ENCODE peak calls at places on chromosomes 11 and 22, in four cellular contexts. H, X, I and S are unnamed samples.
A peak's percentile ranks its signal among the peaks of the same experiment; 100 is the strongest.

GRCh38 chr11:134038897-134039470 is 29.9 kb upstream of the JAM3 start:
- DNase-seq in X (no peak), I (no peak), H (no peak), S (no peak)

GRCh38 chr11:64372802-64373597 is 14.0 kb downstream of the RPS6KA4 start:
- DNase-seq in X (no peak), I (no peak), H (no peak), S (no peak)

GRCh38 chr11:128334311-128335044 is 252.9 kb downstream of the ETS1 start:
- DNase-seq in X (no peak), I (no peak), H (no peak), S (no peak)

GRCh38 chr11:36622431-36623136 is 24.5 kb upstream of the RAG2 start:
- DNase-seq in X (peak; percentile 14), H (no peak), I (no peak), S (peak; percentile 13)

GRCh38 chr11:57501951-57502350 is 13.6 kb downstream of the SLC43A1 start:
- DNase-seq in I (no peak), H (no peak), X (no peak), S (no peak)

GRCh38 chr22:50221410-50222300 is 20.8 kb downstream of the SELENOO start:
- DNase-seq in H (no peak), I (no peak), X (no peak), S (no peak)

GRCh38 chr11:66904055-66904454 is 47.2 kb downstream of the LRFN4 start:
- DNase-seq in X (no peak), H (no peak), I (no peak), S (no peak)

GRCh38 chr11:6321356-6321755 is 1.1 kb upstream of the CAVIN3 start:
- DNase-seq in X (peak; percentile 17), I (no peak), H (no peak), S (no peak)

GRCh38 chr22:37627545-37627944 is 11.9 kb upstream of the SH3BP1 start:
- DNase-seq in I (no peak), H (peak; percentile 34), X (no peak), S (no peak)

GRCh38 chr11:10599388-10600175 is 31.1 kb upstream of the LYVE1 start:
- DNase-seq in I (no peak), X (no peak), H (no peak), S (no peak)

GRCh38 chr11:64121637-64122410 is 44.1 kb downstream of the MACROD1 start:
- DNase-seq in X (peak; percentile 24), H (no peak), I (no peak), S (peak; percentile 86)

GRCh38 chr11:124725719-124726105 is 14.0 kb upstream of the NRGN start:
- DNase-seq in X (peak; percentile 17), H (peak; percentile 52), I (no peak), S (no peak)

GRCh38 chr22:17972385-17973181 is 51.8 kb downstream of the MICAL3 start:
- DNase-seq in X (peak; percentile 47), H (no peak), I (no peak), S (peak; percentile 56)

GRCh38 chr22:44622147-44622427 is 79.9 kb upstream of the PRR5 start:
- DNase-seq in I (no peak), H (no peak), X (no peak), S (no peak)

GRCh38 chr11:122791836-122792235 is 46.5 kb upstream of the CRTAM start:
- DNase-seq in X (peak; percentile 80), I (no peak), H (no peak), S (no peak)

GRCh38 chr11:128690746-128691091 is 3.2 kb upstream of the FLI1 start:
- DNase-seq in I (no peak), X (no peak), H (no peak), S (no peak)

GRCh38 chr11:17230867-17231851 is 23.4 kb upstream of the PIK3C2A start:
- DNase-seq in X (no peak), I (no peak), H (no peak), S (no peak)

GRCh38 chr11:69024509-69024908 is 11.5 kb upstream of the MRGPRF start:
- DNase-seq in H (no peak), I (no peak), X (no peak), S (no peak)

GRCh38 chr11:67261942-67262681 is 4.2 kb upstream of the GRK2 start:
- DNase-seq in X (no peak), H (no peak), I (no peak), S (no peak)

GRCh38 chr11:44621784-44622183 is 56.3 kb downstream of the CD82 start:
- DNase-seq in X (no peak), H (no peak), I (no peak), S (no peak)

GRCh38 chr11:14971865-14972580 is at the start of gene CALCA:
- DNase-seq in X (no peak), H (no peak), I (no peak), S (no peak)

GRCh38 chr11:101341578-101341977 is 212.0 kb upstream of the PGR start:
- DNase-seq in H (no peak), I (no peak), X (no peak), S (no peak)

GRCh38 chr11:69169479-69169878 is 13.7 kb downstream of the SMIM38 start:
- DNase-seq in X (no peak), H (no peak), I (no peak), S (no peak)

GRCh38 chr11:32895471-32895870 is 2.9 kb downstream of the QSER1 start:
- DNase-seq in H (no peak), I (no peak), X (no peak), S (no peak)

GRCh38 chr11:83464181-83464580 is 178.0 kb upstream of the CCDC90B start:
- DNase-seq in X (no peak), H (no peak), I (no peak), S (no peak)

GRCh38 chr11:210122-210802 is 2.8 kb downstream of the RIC8A start:
- DNase-seq in I (no peak), X (no peak), H (no peak), S (peak; percentile 42)

GRCh38 chr11:37557990-37558389 is 960.0 kb upstream of the RAG2 start:
- DNase-seq in I (no peak), X (no peak), H (no peak), S (no peak)

GRCh38 chr11:118010738-118011461 is 24.7 kb downstream of the IL10RA start:
- DNase-seq in I (peak; percentile 77), X (no peak), H (peak; percentile 79), S (no peak)

GRCh38 chr11:102266111-102266510 is 51.2 kb upstream of the BIRC3 start:
- DNase-seq in X (no peak), H (no peak), I (no peak), S (no peak)

GRCh38 chr22:44764373-44764772 is 12.0 kb downstream of the ARHGAP8 start:
- DNase-seq in X (no peak), H (no peak), I (no peak), S (no peak)

GRCh38 chr11:72306186-72306585 is 62.2 kb upstream of the PHOX2A start:
- DNase-seq in H (no peak), X (no peak), I (no peak), S (peak; percentile 12)

GRCh38 chr11:131666006-131666405 is 295.6 kb downstream of the NTM start:
- DNase-seq in X (no peak), H (no peak), I (no peak), S (no peak)

GRCh38 chr11:72239296-72239848 is 4.6 kb downstream of the PHOX2A start:
- DNase-seq in I (no peak), X (no peak), H (no peak), S (no peak)